ENCODE peak calls at places on chromosome 14, in ten cellular contexts. D is esophagus squamous epithelium, A is body of pancreas, X is HCT116, T is right lobe of liver, Y is transverse colon, M is heart left ventricle, I is stomach, G is testis, L is IMR-90. F is an unnamed sample. For H3K4me1, the result is how much of the 10 kb centered on the place peaks cover.

GRCh38 chr14:50083467-50084337 is 32.7 kb downstream of the VCPKMT start:
- DNase-seq in D (no peak), A (no peak), X (no peak), T (no peak), Y (no peak), M (no peak), I (no peak), G (no peak), L (peak), F (peak)

GRCh38 chr14:68404652-68405183 is 388.1 kb downstream of the ZFP36L1 start:
- DNase-seq in D (no peak), A (no peak), X (no peak), T (no peak), Y (no peak), M (no peak), I (no peak), G (no peak), L (peak), F (no peak)

GRCh38 chr14:69354383-69355154 is 43.5 kb downstream of the ERH start:
- DNase-seq in D (no peak), A (no peak), X (no peak), T (no peak), Y (peak), M (no peak), I (peak), G (no peak), L (peak), F (peak)

GRCh38 chr14:50835280-50835679 is 4.3 kb upstream of the NIN start:
- DNase-seq in D (no peak), A (no peak), X (no peak), T (no peak), Y (no peak), M (no peak), I (no peak), G (no peak), L (peak), F (no peak)

GRCh38 chr14:101558739-101559240 is 2.5 kb upstream of the DIO3 start:
- DNase-seq in D (no peak), A (no peak), X (no peak), T (no peak), Y (no peak), M (no peak), I (no peak), G (no peak), L (no peak), F (peak)

GRCh38 chr14:76293923-76294322 is 82.0 kb upstream of the ESRRB start:
- DNase-seq in D (no peak), A (peak), X (no peak), T (no peak), Y (no peak), M (no peak), I (no peak), G (no peak), L (no peak), F (no peak)

GRCh38 chr14:61891251-61891650 is 129.0 kb downstream of the SNAPC1 start:
- DNase-seq in D (no peak), A (no peak), X (no peak), T (no peak), Y (no peak), M (no peak), I (no peak), G (no peak), L (peak), F (no peak)

GRCh38 chr14:33375781-33376180 is 437.1 kb downstream of the NPAS3 start:
- DNase-seq in D (no peak), A (no peak), X (no peak), T (no peak), Y (no peak), M (no peak), I (no peak), G (no peak), L (no peak), F (no peak)

GRCh38 chr14:73014105-73014504 is 12.8 kb downstream of the ZFYVE1 start:
- DNase-seq in D (no peak), A (no peak), X (no peak), T (no peak), Y (no peak), M (no peak), I (no peak), G (no peak), L (peak), F (no peak)

GRCh38 chr14:100056964-100057817 is 8.0 kb upstream of the EVL start:
- DNase-seq in D (no peak), A (no peak), X (no peak), T (no peak), Y (no peak), M (no peak), I (no peak), G (no peak), L (peak), F (no peak)

GRCh38 chr14:59919582-59920377 is at the start of gene LRRC9:
- DNase-seq in D (no peak), A (peak), X (no peak), T (peak), Y (peak), M (peak), I (no peak), G (peak), L (no peak), F (peak)

GRCh38 chr14:62347658-62348057 is 585.4 kb downstream of the SNAPC1 start:
- DNase-seq in D (no peak), A (no peak), X (no peak), T (no peak), Y (no peak), M (no peak), I (no peak), G (no peak), L (no peak), F (no peak)

GRCh38 chr14:94136575-94137331 is 7.3 kb upstream of the IFI27L2 start:
- DNase-seq in D (peak), A (peak), X (peak), T (peak), Y (peak), M (peak), I (peak), G (peak), L (peak), F (peak)

GRCh38 chr14:100076630-100077029 is 11.4 kb downstream of the EVL start:
- DNase-seq in D (no peak), A (no peak), X (no peak), T (no peak), Y (no peak), M (peak), I (no peak), G (peak), L (peak), F (no peak)

GRCh38 chr14:79404874-79405273 is 806.4 kb downstream of the DIO2 start:
- DNase-seq in D (no peak), A (no peak), X (no peak), T (no peak), Y (no peak), M (no peak), I (no peak), G (no peak), L (peak), F (no peak)

GRCh38 chr14:30906752-30907658 is 32.6 kb downstream of the COCH start:
- DNase-seq in D (no peak), A (no peak), X (peak), T (no peak), Y (no peak), M (no peak), I (no peak), G (no peak), L (peak), F (no peak)

GRCh38 chr14:60508707-60509437 is at the start of gene SIX6:
- DNase-seq in D (no peak), A (no peak), X (no peak), T (no peak), Y (no peak), M (no peak), I (no peak), G (peak), L (peak), F (no peak)

GRCh38 chr14:101333335-101334280 is 227.7 kb upstream of the DIO3 start:
- DNase-seq in D (no peak), A (no peak), X (no peak), T (no peak), Y (no peak), M (no peak), I (no peak), G (no peak), L (no peak), F (no peak)

GRCh38 chr14:51206462-51206861 is 33.6 kb upstream of the TMX1 start:
- DNase-seq in D (no peak), A (no peak), X (no peak), T (no peak), Y (no peak), M (no peak), I (no peak), G (no peak), L (no peak), F (no peak)

GRCh38 chr14:96852823-96853422 is 55.7 kb downstream of the VRK1 start:
- DNase-seq in D (no peak), A (peak), X (peak), T (no peak), Y (no peak), M (no peak), I (no peak), G (peak), L (peak), F (no peak)

GRCh38 chr14:96940009-96940408 is 142.8 kb downstream of the VRK1 start:
- DNase-seq in D (no peak), A (no peak), X (no peak), T (no peak), Y (no peak), M (no peak), I (no peak), G (no peak), L (no peak), F (no peak)

GRCh38 chr14:61281911-61282310 is 773 bp upstream of the TMEM30B start:
- DNase-seq in D (no peak), A (no peak), X (no peak), T (no peak), Y (no peak), M (no peak), I (no peak), G (no peak), L (no peak), F (no peak)

GRCh38 chr14:94571950-94572349 is 9.3 kb upstream of the SERPINA5 start:
- DNase-seq in D (no peak), A (peak), X (no peak), T (no peak), Y (no peak), M (no peak), I (no peak), G (peak), L (peak), F (no peak)

GRCh38 chr14:35299708-35300107 is 7.5 kb downstream of the PSMA6 start:
- DNase-seq in D (no peak), A (no peak), X (no peak), T (no peak), Y (no peak), M (no peak), I (no peak), G (no peak), L (no peak), F (no peak)
- H3K4me1 ChIP-seq in D (half or more), A (under half), X (under half), T (under half), Y (under half), M (under half), I (under half), G (under half), L (under half), F (half or more)

GRCh38 chr14:38409081-38409705 is 153.3 kb upstream of the CLEC14A start:
- DNase-seq in D (no peak), A (no peak), X (no peak), T (no peak), Y (no peak), M (no peak), I (no peak), G (no peak), L (peak), F (no peak)

GRCh38 chr14:38400751-38401150 is 144.9 kb upstream of the CLEC14A start:
- DNase-seq in D (no peak), A (no peak), X (no peak), T (no peak), Y (no peak), M (no peak), I (no peak), G (no peak), L (no peak), F (no peak)

GRCh38 chr14:38405851-38406630 is 150.1 kb upstream of the CLEC14A start:
- DNase-seq in D (no peak), A (no peak), X (no peak), T (no peak), Y (no peak), M (peak), I (no peak), G (no peak), L (peak), F (no peak)

GRCh38 chr14:38404100-38404541 is 148.2 kb upstream of the CLEC14A start:
- DNase-seq in D (no peak), A (no peak), X (no peak), T (no peak), Y (no peak), M (no peak), I (no peak), G (no peak), L (peak), F (no peak)

GRCh38 chr14:38404616-38405015 is 148.7 kb upstream of the CLEC14A start:
- DNase-seq in D (no peak), A (no peak), X (no peak), T (no peak), Y (no peak), M (no peak), I (no peak), G (no peak), L (peak), F (no peak)
- TF ChIP-seq POLR2A in D (no peak), A (no peak), X (no peak), T (no peak), Y (no peak), M (no peak), I (no peak), G (no peak), L (no peak), F (no peak)

GRCh38 chr14:103694572-103695026 is 20.7 kb downstream of the XRCC3 start:
- DNase-seq in D (no peak), A (no peak), X (no peak), T (no peak), Y (no peak), M (no peak), I (no peak), G (no peak), L (no peak), F (peak)

GRCh38 chr14:103693514-103693913 is 21.7 kb downstream of the XRCC3 start:
- DNase-seq in D (no peak), A (no peak), X (no peak), T (no peak), Y (peak), M (no peak), I (peak), G (no peak), L (no peak), F (peak)

GRCh38 chr14:103692159-103692558 is 23.1 kb downstream of the XRCC3 start:
- DNase-seq in D (no peak), A (no peak), X (no peak), T (no peak), Y (no peak), M (no peak), I (no peak), G (no peak), L (no peak), F (no peak)

GRCh38 chr14:103690332-103690731 is 24.9 kb downstream of the XRCC3 start:
- DNase-seq in D (no peak), A (no peak), X (no peak), T (peak), Y (no peak), M (no peak), I (no peak), G (no peak), L (no peak), F (no peak)

DNA sequence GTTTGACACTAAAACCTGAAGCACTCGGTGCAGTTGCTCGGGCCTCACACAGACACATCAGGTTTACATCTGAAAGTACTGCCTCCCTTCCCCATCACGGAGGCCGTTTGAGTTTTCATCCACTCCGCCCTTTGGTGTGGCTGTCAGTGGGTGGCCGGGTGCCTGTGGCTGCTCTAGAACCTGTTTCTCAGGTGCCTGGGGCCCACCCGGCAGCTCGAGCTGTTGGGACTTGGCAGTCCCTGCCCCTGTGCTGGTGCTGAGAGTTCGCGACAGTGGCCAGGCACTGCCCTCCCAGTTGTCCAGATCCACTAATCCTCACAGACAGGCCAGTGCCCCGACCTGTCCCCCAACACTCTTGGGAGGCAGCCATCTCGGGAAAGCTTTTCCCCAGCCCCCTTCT is 22.4 kb downstream of the XRCC3 start:
- DNase-seq in D (no peak), A (no peak), X (no peak), T (no peak), Y (peak), M (no peak), I (no peak), G (no peak), L (no peak), F (peak)
- H3K4me1 ChIP-seq in D (half or more), A (under half), X (under half), T (under half), Y (under half), M (under half), I (under half), G (under half), L (under half), F (half or more)

GRCh38 chr14:103705524-103706284 is 9.5 kb downstream of the XRCC3 start:
- DNase-seq in D (no peak), A (no peak), X (no peak), T (no peak), Y (no peak), M (no peak), I (no peak), G (peak), L (no peak), F (peak)

GRCh38 chr14:103709814-103710213 is 5.4 kb downstream of the XRCC3 start:
- DNase-seq in D (no peak), A (no peak), X (no peak), T (no peak), Y (no peak), M (no peak), I (no peak), G (no peak), L (no peak), F (no peak)

GRCh38 chr14:103706551-103707328 is 8.5 kb downstream of the XRCC3 start:
- DNase-seq in D (no peak), A (no peak), X (no peak), T (no peak), Y (no peak), M (no peak), I (no peak), G (no peak), L (no peak), F (no peak)

GRCh38 chr14:103708750-103709187 is 6.5 kb downstream of the XRCC3 start:
- DNase-seq in D (no peak), A (peak), X (no peak), T (no peak), Y (no peak), M (peak), I (peak), G (peak), L (no peak), F (no peak)

DNA sequence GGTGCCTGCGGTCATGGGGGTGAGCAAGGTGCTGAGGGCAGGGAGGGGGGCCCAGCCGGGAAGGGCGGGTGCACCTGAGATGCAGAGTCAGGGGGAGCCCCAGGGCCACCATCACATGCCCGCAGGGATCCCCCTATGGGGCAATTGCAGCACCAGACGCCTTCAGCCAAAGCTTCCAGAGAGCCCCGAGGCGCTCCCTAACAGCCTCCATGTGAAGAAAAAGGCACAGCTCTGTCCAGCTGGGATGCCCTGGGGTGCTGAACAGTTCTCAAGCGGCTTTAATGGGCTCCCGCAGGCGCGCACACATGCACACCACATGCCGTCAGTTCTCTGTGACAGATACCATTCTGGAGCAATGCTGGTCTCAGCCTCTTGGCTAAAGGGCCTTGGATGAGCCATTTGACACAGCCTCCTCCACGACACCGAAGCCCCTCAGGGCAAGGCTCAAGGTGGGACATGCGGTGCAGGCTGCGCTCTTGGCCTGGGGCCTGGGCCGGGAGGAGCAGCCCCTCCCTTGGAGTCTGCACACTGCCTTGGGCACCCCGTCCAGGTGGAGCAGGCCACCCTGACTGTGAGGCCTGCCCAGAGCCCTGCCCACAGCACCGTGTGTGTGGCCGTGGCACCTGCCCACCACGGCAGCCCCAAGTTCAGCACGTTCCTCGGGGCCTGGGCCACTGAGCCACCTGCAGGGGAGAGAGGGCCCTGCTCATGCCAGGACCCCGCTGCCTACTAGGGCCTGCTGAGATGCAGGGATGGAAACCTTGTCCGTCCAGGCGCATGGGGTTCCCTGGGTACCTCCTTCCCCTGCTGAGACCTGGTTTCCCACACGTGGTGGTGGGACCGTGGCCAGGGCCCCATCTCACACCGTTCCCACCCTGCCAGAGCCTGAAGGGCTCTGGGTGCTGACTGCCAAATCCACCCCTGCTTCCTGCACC is 7.7 kb downstream of the XRCC3 start:
- DNase-seq in D (no peak), A (no peak), X (no peak), T (no peak), Y (no peak), M (no peak), I (no peak), G (no peak), L (no peak), F (no peak)
- TF ChIP-seq POLR2A in D (no peak), A (no peak), X (no peak), T (no peak), Y (no peak), M (no peak), I (no peak), G (no peak), L (no peak), F (no peak)

DNA sequence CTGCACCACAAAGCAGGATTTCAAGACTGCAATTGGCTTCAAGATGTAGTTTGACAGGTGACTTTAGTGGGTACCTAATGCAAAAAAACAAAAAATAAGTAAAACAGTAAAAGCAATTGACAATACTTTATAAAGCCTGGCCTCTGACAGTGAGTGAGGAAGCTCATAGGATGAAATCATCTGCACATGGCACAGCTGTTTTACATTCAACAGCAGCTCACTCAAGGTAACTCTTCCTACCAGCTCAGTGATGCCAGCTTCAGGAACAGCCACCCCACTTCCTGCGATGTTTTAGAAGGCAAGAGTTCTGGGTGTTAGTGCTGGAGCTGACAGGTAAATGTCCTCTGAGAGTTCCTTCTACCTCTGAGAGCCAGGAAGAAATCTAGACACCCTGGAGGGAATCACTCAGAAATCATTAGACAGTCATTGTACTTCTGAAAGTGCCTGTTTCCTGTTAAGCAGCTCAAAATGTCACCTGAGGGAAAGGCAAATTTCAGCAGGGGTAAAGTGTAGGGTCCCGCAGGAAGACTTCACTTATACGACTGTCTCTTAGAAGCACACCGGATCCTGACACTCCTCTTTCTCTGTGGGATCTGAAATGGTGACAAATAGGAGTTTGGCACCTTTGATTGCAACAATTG is 99.9 kb downstream of the FOXN3 start:
- DNase-seq in D (no peak), A (no peak), X (no peak), T (no peak), Y (no peak), M (no peak), I (no peak), G (no peak), L (no peak), F (no peak)
- H3K4me1 ChIP-seq in D (under half), A (under half), X (under half), T (under half), Y (under half), M (under half), I (under half), G (under half), L (under half), F (under half)

GRCh38 chr14:24080888-24081738 is 9.8 kb downstream of the CPNE6 start:
- DNase-seq in D (peak), A (peak), X (no peak), T (peak), Y (peak), M (peak), I (peak), G (peak), L (no peak), F (peak)
- TF ChIP-seq POLR2A in D (no peak), A (peak), X (peak), T (peak), Y (peak), M (no peak), I (no peak), G (no peak), L (no peak), F (peak)

GRCh38 chr14:74985028-74985310 is 17.8 kb upstream of the EIF2B2 start:
- DNase-seq in D (no peak), A (no peak), X (no peak), T (no peak), Y (no peak), M (peak), I (no peak), G (no peak), L (no peak), F (no peak)

GRCh38 chr14:74982661-74983060 is 20.1 kb upstream of the EIF2B2 start:
- DNase-seq in D (no peak), A (no peak), X (no peak), T (no peak), Y (no peak), M (no peak), I (no peak), G (no peak), L (no peak), F (no peak)

GRCh38 chr14:74984241-74985027 is 18.3 kb upstream of the EIF2B2 start:
- DNase-seq in D (no peak), A (no peak), X (no peak), T (no peak), Y (no peak), M (peak), I (no peak), G (peak), L (no peak), F (no peak)

GRCh38 chr14:74981833-74982232 is 20.9 kb upstream of the EIF2B2 start:
- DNase-seq in D (no peak), A (no peak), X (no peak), T (no peak), Y (no peak), M (no peak), I (no peak), G (peak), L (no peak), F (no peak)

GRCh38 chr14:74983343-74983742 is 19.4 kb upstream of the EIF2B2 start:
- DNase-seq in D (no peak), A (no peak), X (no peak), T (no peak), Y (no peak), M (no peak), I (no peak), G (no peak), L (no peak), F (no peak)
- H3K4me1 ChIP-seq in D (half or more), A (under half), X (under half), T (under half), Y (under half), M (under half), I (under half), G (under half), L (under half), F (under half)